ENCODE peak calls at places on chromosomes 12 and 14, in seven cellular contexts. W is H1, P is HCT116, E is K562, Y is HepG2, A is SK-N-SH, V is GM12878. I is an unnamed sample.
A peak's percentile ranks its signal among the peaks of the same experiment; 100 is the strongest.

GRCh38 chr12:105554223-105554678 is 223.8 kb downstream of the C12orf75 start:
- DNase-seq in W (no peak), P (no peak), E (no peak), Y (no peak), A (no peak), V (no peak), I (no peak)

GRCh38 chr12:27595231-27595642 is 71.2 kb downstream of the PPFIBP1 start:
- DNase-seq in W (no peak), P (no peak), E (no peak), Y (peak; percentile 10), A (peak; percentile 48), V (no peak), I (no peak)

GRCh38 chr14:58533417-58533816 is 104.3 kb upstream of the DACT1 start:
- DNase-seq in W (no peak), P (no peak), E (no peak), Y (no peak), A (peak; percentile 63), V (no peak), I (no peak)

GRCh38 chr12:103751171-103751570 is 89.9 kb downstream of the NT5DC3 start:
- DNase-seq in W (no peak), P (no peak), E (peak; percentile 30), Y (no peak), A (no peak), V (no peak), I (no peak)

GRCh38 chr14:45526715-45527549 is 273.9 kb upstream of the MIS18BP1 start:
- DNase-seq in W (peak; percentile 73), P (peak; percentile 51), E (no peak), Y (peak; percentile 63), A (peak; percentile 21), V (peak; percentile 1), I (peak; percentile 58)

GRCh38 chr14:71645656-71646055 is 286.6 kb upstream of the RGS6 start:
- DNase-seq in W (no peak), P (no peak), E (no peak), Y (no peak), A (no peak), V (no peak), I (no peak)

GRCh38 chr12:109768901-109769670 is 55.5 kb downstream of the FAM222A start:
- DNase-seq in W (peak; percentile 43), P (no peak), E (no peak), Y (no peak), A (peak; percentile 58), V (no peak), I (no peak)

GRCh38 chr14:51386983-51387730 is 147.1 kb downstream of the TMX1 start:
- DNase-seq in W (no peak), P (no peak), E (no peak), Y (no peak), A (no peak), V (no peak), I (no peak)

GRCh38 chr14:88791629-88792571 is 853 bp downstream of the EML5 start:
- DNase-seq in W (peak; percentile 54), P (no peak), E (no peak), Y (no peak), A (peak; percentile 43), V (no peak), I (no peak)

GRCh38 chr12:9256758-9257405 is 48.7 kb upstream of the PZP start:
- DNase-seq in W (no peak), P (no peak), E (no peak), Y (no peak), A (no peak), V (no peak), I (no peak)

GRCh38 chr14:68951051-68951797 is 27.9 kb downstream of the ACTN1 start:
- DNase-seq in W (no peak), P (peak; percentile 85), E (no peak), Y (no peak), A (peak; percentile 34), V (no peak), I (peak; percentile 85)

GRCh38 chr12:97223419-97223818 is 239.2 kb upstream of the RMST start:
- DNase-seq in W (no peak), P (no peak), E (no peak), Y (no peak), A (no peak), V (peak; percentile 11), I (no peak)

GRCh38 chr12:112160611-112161010 is 35.3 kb downstream of the TRAFD1 start:
- DNase-seq in W (no peak), P (no peak), E (no peak), Y (no peak), A (no peak), V (no peak), I (no peak)

GRCh38 chr12:12720637-12721250 is 3.6 kb downstream of the CDKN1B start:
- DNase-seq in W (no peak), P (no peak), E (no peak), Y (no peak), A (no peak), V (no peak), I (no peak)

GRCh38 chr12:4267904-4268548 is 5.5 kb upstream of the CCND2 start:
- DNase-seq in W (no peak), P (no peak), E (no peak), Y (no peak), A (no peak), V (no peak), I (no peak)

GRCh38 chr12:88854260-88854659 is 274.0 kb upstream of the KITLG start:
- DNase-seq in W (no peak), P (peak; percentile 43), E (no peak), Y (peak; percentile 71), A (no peak), V (no peak), I (peak; percentile 41)

GRCh38 chr14:64478634-64479250 is 13.4 kb downstream of the AKAP5 start:
- DNase-seq in W (no peak), P (no peak), E (no peak), Y (no peak), A (peak; percentile 39), V (no peak), I (peak; percentile 39)

GRCh38 chr12:98449601-98450000 is 65.8 kb upstream of the TMPO start:
- DNase-seq in W (no peak), P (no peak), E (no peak), Y (no peak), A (no peak), V (no peak), I (no peak)

GRCh38 chr12:51269174-51270066 is 795 bp downstream of the SMAGP start:
- DNase-seq in W (peak; percentile 87), P (no peak), E (peak; percentile 76), Y (peak; percentile 54), A (peak; percentile 85), V (no peak), I (peak; percentile 84)

GRCh38 chr12:29725587-29726320 is 58.0 kb downstream of the TMTC1 start:
- DNase-seq in W (no peak), P (no peak), E (no peak), Y (no peak), A (peak; percentile 26), V (peak; percentile 54), I (no peak)

GRCh38 chr12:76026643-76027063 is 4.9 kb downstream of the PHLDA1 start:
- DNase-seq in W (no peak), P (no peak), E (no peak), Y (peak; percentile 61), A (no peak), V (no peak), I (no peak)

GRCh38 chr12:75862692-75863471 is 168.7 kb downstream of the PHLDA1 start:
- DNase-seq in W (no peak), P (peak; percentile 84), E (no peak), Y (peak; percentile 28), A (no peak), V (no peak), I (no peak)

GRCh38 chr12:89016970-89017778 is 335.1 kb downstream of the DUSP6 start:
- DNase-seq in W (peak; percentile 51), P (peak; percentile 76), E (no peak), Y (peak; percentile 44), A (peak; percentile 38), V (no peak), I (peak; percentile 15)

GRCh38 chr14:90534838-90535555 is 138.2 kb downstream of the CALM1 start:
- DNase-seq in W (no peak), P (no peak), E (peak; percentile 54), Y (no peak), A (no peak), V (no peak), I (no peak)
- TF ChIP-seq JUND in W (no peak), P (no peak), E (no peak), Y (no peak), A (no peak), V (no peak), I (no peak)

GRCh38 chr14:36344211-36344610 is 23.8 kb upstream of the MBIP start:
- DNase-seq in W (no peak), P (no peak), E (no peak), Y (no peak), A (no peak), V (no peak), I (no peak)
- TF ChIP-seq JUND in W (no peak), P (no peak), E (no peak), Y (no peak), A (no peak), V (no peak), I (no peak)

DNA sequence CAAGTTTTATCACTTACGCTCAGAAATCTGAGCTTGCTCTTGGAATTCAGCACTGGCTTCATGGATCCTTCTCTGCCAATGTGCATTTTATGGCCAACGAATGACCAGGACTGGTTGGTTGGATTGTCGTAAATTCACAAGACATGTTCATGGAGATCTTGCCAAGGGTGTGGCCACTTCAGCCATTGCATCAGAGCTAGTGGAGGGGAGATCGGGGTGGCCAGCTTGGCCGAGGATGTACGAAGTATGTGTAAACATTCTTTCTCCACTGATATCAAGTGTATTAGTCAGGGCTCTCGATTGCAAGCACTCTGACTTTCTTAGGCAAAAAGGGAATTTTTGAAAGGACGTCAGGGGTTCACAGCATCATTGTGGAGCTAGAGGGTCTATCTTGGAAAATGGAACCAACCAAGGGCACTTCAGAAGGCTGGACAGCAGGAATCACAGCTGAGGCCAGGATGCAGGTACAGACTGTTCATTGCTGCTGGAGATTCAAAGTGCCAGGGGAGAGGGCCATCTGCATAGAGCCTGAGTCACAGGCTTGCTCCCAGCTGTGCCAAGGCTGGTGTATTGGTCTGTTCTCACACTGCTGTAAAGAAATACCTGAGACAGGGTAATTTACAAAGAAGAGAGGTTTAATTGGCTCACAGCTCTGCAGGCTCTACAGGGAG is 32.9 kb upstream of the ADGRD1 start:
- DNase-seq in W (no peak), P (no peak), E (no peak), Y (no peak), A (no peak), V (no peak), I (no peak)
- TF ChIP-seq JUND in W (no peak), P (no peak), E (no peak), Y (no peak), A (no peak), V (no peak), I (no peak)

GRCh38 chr14:75907722-75908330 is 74.0 kb downstream of the TGFB3 start:
- DNase-seq in W (no peak), P (no peak), E (no peak), Y (no peak), A (no peak), V (no peak), I (no peak)

GRCh38 chr14:75905505-75905904 is 76.3 kb downstream of the TGFB3 start:
- DNase-seq in W (no peak), P (no peak), E (no peak), Y (no peak), A (no peak), V (no peak), I (no peak)

GRCh38 chr14:75906228-75906627 is 75.6 kb downstream of the TGFB3 start:
- DNase-seq in W (no peak), P (no peak), E (no peak), Y (no peak), A (no peak), V (no peak), I (no peak)

GRCh38 chr14:75909630-75910029 is 72.2 kb downstream of the TGFB3 start:
- DNase-seq in W (no peak), P (no peak), E (no peak), Y (no peak), A (no peak), V (no peak), I (no peak)

GRCh38 chr14:75906680-75907280 is 75.0 kb downstream of the TGFB3 start:
- DNase-seq in W (peak; percentile 77), P (peak; percentile 21), E (peak; percentile 50), Y (peak; percentile 36), A (peak; percentile 39), V (no peak), I (peak; percentile 44)
- TF ChIP-seq JUND in W (no peak), P (no peak), E (no peak), Y (no peak), A (no peak), V (no peak), I (no peak)

I was measured in T47D.